ENCODE peak calls at places on chromosomes 11 and 22, in ten cellular contexts. Q is IMR-90, N is Peyer's patch, V is A549, Y is thyroid gland, K is tibial nerve, A is heart left ventricle, F is H54, J is body of pancreas, W is gastrocnemius medialis. M is an unnamed sample.

GRCh38 chr11:76512851-76513653 is 68.2 kb downstream of the EMSY start:
- DNase-seq in W (no peak), V (peak), F (no peak), J (no peak), Q (peak), A (no peak), Y (no peak), K (no peak), N (no peak), M (no peak)

GRCh38 chr11:28464252-28464867 is 356.2 kb downstream of the METTL15 start:
- DNase-seq in V (no peak), Y (no peak), N (no peak), F (no peak), Q (peak), A (no peak), J (no peak), K (no peak), W (no peak), M (no peak)

GRCh38 chr11:45180888-45181594 is 34.6 kb downstream of the PRDM11 start:
- DNase-seq in F (peak), Q (peak), A (peak), N (no peak), V (peak), J (peak), K (peak), Y (peak), W (no peak), M (peak)

GRCh38 chr22:32876516-32876915 is 75.0 kb downstream of the TIMP3 start:
- DNase-seq in V (no peak), F (no peak), W (no peak), A (no peak), J (no peak), Q (no peak), Y (no peak), K (no peak), N (no peak), M (no peak)

GRCh38 chr11:127521413-127521812 is 520.8 kb upstream of the KIRREL3 start:
- DNase-seq in V (no peak), W (no peak), J (no peak), Y (no peak), N (no peak), F (peak), K (no peak), A (no peak), Q (peak), M (no peak)

GRCh38 chr11:1872267-1872985 is 19.3 kb downstream of the PRR33 start:
- DNase-seq in W (no peak), F (no peak), K (no peak), Y (no peak), J (no peak), A (no peak), V (no peak), N (no peak), Q (no peak), M (peak)

GRCh38 chr22:49929553-49929979 is 11.1 kb downstream of the CRELD2 start:
- DNase-seq in V (no peak), Y (peak), J (peak), W (no peak), N (peak), Q (no peak), F (peak), A (peak), K (no peak), M (peak)

GRCh38 chr22:27576815-27577564 is 224.6 kb downstream of the MN1 start:
- DNase-seq in K (no peak), N (no peak), A (no peak), F (no peak), Y (no peak), V (no peak), W (no peak), Q (peak), J (peak), M (no peak)

GRCh38 chr22:50179937-50180726 is 5.6 kb upstream of the TRABD start:
- DNase-seq in Y (no peak), W (no peak), F (no peak), N (no peak), K (no peak), J (no peak), V (no peak), Q (no peak), A (no peak), M (no peak)

GRCh38 chr22:47030143-47030641 is 267.7 kb downstream of the TBC1D22A start:
- DNase-seq in F (no peak), A (no peak), W (no peak), Y (no peak), N (no peak), Q (peak), V (no peak), K (peak), J (no peak), M (no peak)

GRCh38 chr11:74347381-74347780 is 35.9 kb upstream of the P4HA3 start:
- DNase-seq in V (no peak), N (no peak), W (no peak), Y (no peak), K (no peak), Q (peak), A (no peak), F (no peak), J (no peak), M (no peak)

GRCh38 chr11:125627236-125627910 is 2.4 kb downstream of the CHEK1 start:
- DNase-seq in Y (no peak), N (no peak), K (no peak), W (no peak), F (no peak), V (no peak), J (no peak), A (no peak), Q (peak), M (no peak)

GRCh38 chr22:20483771-20484170 is 11.8 kb downstream of the KLHL22 start:
- DNase-seq in K (no peak), F (no peak), W (no peak), J (no peak), Y (no peak), Q (no peak), V (no peak), N (no peak), A (no peak), M (peak)

GRCh38 chr11:36890280-36890679 is 292.2 kb upstream of the RAG2 start:
- DNase-seq in A (no peak), W (no peak), N (no peak), Q (no peak), K (no peak), J (no peak), F (no peak), V (no peak), Y (no peak), M (no peak)

GRCh38 chr22:27197071-27197470 is 539.7 kb downstream of the MIAT start:
- DNase-seq in J (no peak), F (no peak), K (no peak), A (no peak), N (no peak), Q (no peak), V (no peak), W (no peak), Y (no peak), M (no peak)

GRCh38 chr22:49765951-49766350 is 61.7 kb downstream of the BRD1 start:
- DNase-seq in V (no peak), K (no peak), J (no peak), N (no peak), W (no peak), Y (no peak), F (no peak), A (no peak), Q (no peak), M (peak)

GRCh38 chr11:8098879-8099278 is 17.9 kb downstream of the TUB start:
- DNase-seq in N (no peak), K (peak), A (no peak), F (no peak), W (no peak), V (no peak), Y (no peak), J (no peak), Q (peak), M (peak)

GRCh38 chr11:69954756-69955155 is 123.4 kb upstream of the ANO1 start:
- DNase-seq in W (no peak), Q (no peak), Y (no peak), F (no peak), V (no peak), J (no peak), K (no peak), A (no peak), N (no peak), M (no peak)

GRCh38 chr11:43644626-43645299 is 35.8 kb upstream of the HSD17B12 start:
- DNase-seq in K (no peak), Y (no peak), Q (peak), A (no peak), V (no peak), W (no peak), J (no peak), N (no peak), F (no peak), M (no peak)

GRCh38 chr11:134277176-134278001 is 1.2 kb downstream of the GLB1L3 start:
- DNase-seq in Q (no peak), J (no peak), F (no peak), V (no peak), W (no peak), A (no peak), Y (no peak), N (no peak), K (no peak), M (no peak)

DNA sequence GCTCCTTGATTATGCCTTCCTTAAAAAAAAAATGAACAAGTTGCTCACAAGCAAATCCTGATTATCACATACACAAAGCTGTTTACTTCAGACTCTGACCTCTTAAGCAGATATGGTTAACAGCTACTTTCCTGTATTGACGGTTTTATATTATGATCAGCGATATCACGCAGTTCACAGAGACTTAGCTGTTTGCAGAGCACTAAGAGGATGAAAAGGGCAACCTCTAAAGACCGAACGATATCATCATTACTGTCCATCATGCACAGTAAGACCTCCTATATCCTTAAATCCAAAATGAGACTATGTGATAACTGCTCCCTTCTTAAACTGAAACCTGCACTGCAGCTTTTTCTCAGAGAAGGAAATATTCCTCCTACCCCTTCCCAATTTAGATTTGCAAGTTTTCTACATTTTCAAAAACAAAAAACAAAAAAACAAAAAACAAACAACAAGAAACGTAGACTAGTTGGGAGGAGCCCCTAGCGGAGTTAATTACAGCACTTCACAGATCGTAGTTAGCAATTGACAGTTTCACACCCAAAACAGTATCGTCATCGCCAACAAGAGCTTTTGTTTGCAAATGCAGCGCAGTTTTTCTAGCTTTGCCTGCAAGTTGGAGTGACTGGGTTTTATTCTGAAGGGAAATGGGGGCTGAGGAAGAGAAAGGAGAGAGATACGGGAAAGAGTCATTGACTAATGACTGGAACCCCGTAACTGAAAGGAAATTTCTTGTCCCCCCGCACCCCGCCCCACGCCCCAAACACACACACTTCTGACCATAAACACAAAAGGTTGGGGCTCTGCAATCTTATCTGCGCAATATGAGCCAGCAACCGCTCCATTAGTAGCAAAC is 1.2 kb downstream of the DDX6 start:
- DNase-seq in F (no peak), N (peak), V (peak), A (no peak), Y (peak), W (no peak), J (peak), Q (no peak), K (peak), M (no peak)
- TF ChIP-seq POLR2A in F (no peak), N (peak), V (no peak), A (no peak), Y (peak), W (no peak), J (peak), Q (no peak), K (no peak), M (no peak)

GRCh38 chr11:3840870-3841425 is at the start of gene RHOG:
- DNase-seq in V (peak), N (peak), Q (peak), Y (peak), K (peak), W (peak), A (peak), F (peak), J (peak), M (peak)

GRCh38 chr11:3837793-3838192 is 3.0 kb downstream of the RHOG start:
- DNase-seq in K (peak), W (peak), Y (no peak), F (no peak), N (peak), J (no peak), A (peak), V (no peak), Q (no peak), M (peak)

GRCh38 chr11:3840289-3840869 is 380 bp downstream of the RHOG start:
- DNase-seq in Q (no peak), N (no peak), J (no peak), F (no peak), Y (no peak), K (peak), W (no peak), V (no peak), A (no peak), M (peak)

GRCh38 chr11:3838504-3838903 is 2.3 kb downstream of the RHOG start:
- DNase-seq in N (no peak), J (no peak), K (no peak), W (no peak), Q (no peak), Y (no peak), V (no peak), A (no peak), F (no peak), M (no peak)

GRCh38 chr11:3841426-3842304 is 906 bp upstream of the RHOG start:
- DNase-seq in J (peak), Y (peak), N (peak), F (peak), Q (peak), W (peak), K (peak), V (peak), A (peak), M (peak)
- TF ChIP-seq POLR2A in J (peak), Y (peak), N (peak), F (peak), Q (peak), W (no peak), K (no peak), V (peak), A (peak), M (peak)

GRCh38 chr11:48082771-48083170 is 102.4 kb downstream of the PTPRJ start:
- DNase-seq in K (no peak), J (no peak), W (no peak), Y (no peak), N (no peak), F (no peak), Q (no peak), V (no peak), A (no peak), M (no peak)
- TF ChIP-seq POLR2A in K (no peak), J (no peak), W (no peak), Y (no peak), N (no peak), F (no peak), Q (no peak), V (no peak), A (no peak), M (no peak)

GRCh38 chr22:36289406-36289870 is 36.5 kb downstream of the APOL1 start:
- DNase-seq in N (no peak), Y (no peak), K (no peak), V (no peak), F (no peak), W (no peak), A (no peak), Q (no peak), J (no peak), M (no peak)

GRCh38 chr22:36288571-36289405 is 35.9 kb downstream of the APOL1 start:
- DNase-seq in Q (no peak), V (no peak), A (no peak), Y (no peak), W (no peak), N (no peak), F (no peak), K (no peak), J (no peak), M (no peak)

GRCh38 chr22:36285545-36285944 is 32.6 kb downstream of the APOL1 start:
- DNase-seq in K (no peak), V (no peak), J (no peak), Y (no peak), Q (no peak), A (no peak), W (no peak), N (no peak), F (no peak), M (no peak)

GRCh38 chr22:36286096-36286957 is 33.4 kb downstream of the APOL1 start:
- DNase-seq in A (peak), N (no peak), J (peak), K (peak), V (peak), W (peak), Q (peak), F (peak), Y (peak), M (peak)

DNA sequence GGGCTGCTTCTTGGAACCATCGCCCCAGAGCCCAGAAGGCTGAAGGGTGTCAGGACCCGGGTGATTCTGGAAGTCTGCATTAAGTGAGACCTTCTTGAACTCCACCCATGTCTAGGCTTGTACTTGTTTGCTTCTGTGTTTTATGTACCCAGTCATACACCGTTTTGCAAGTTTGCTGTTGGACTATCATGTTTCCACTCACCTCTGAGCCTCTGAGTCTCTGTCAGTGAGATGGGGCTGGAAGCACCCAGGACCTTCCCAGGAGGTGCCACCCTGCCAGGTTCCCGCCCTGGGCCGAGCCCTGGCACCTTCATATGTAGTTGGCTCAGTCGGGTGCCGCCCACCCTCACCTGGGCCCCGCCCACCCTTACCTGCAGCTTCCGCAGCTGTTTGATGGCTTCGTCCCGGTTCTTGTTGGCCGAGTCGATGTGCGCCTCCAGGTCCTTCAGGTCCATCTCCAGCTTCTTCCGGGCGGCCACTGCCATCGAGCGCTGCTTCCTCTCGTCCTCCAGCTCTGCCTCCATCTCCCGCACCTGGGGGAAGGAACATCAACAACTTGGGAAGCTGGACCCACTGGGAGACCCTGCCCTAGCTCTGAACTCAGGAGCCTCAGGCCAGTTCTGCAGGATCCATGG is 35.1 kb downstream of the APOL1 start:
- DNase-seq in Q (no peak), V (no peak), W (no peak), A (no peak), N (no peak), K (no peak), J (no peak), Y (no peak), F (no peak), M (peak)
- TF ChIP-seq POLR2A in Q (no peak), V (no peak), W (no peak), A (no peak), N (no peak), K (no peak), J (no peak), Y (no peak), F (no peak), M (no peak)

DNA sequence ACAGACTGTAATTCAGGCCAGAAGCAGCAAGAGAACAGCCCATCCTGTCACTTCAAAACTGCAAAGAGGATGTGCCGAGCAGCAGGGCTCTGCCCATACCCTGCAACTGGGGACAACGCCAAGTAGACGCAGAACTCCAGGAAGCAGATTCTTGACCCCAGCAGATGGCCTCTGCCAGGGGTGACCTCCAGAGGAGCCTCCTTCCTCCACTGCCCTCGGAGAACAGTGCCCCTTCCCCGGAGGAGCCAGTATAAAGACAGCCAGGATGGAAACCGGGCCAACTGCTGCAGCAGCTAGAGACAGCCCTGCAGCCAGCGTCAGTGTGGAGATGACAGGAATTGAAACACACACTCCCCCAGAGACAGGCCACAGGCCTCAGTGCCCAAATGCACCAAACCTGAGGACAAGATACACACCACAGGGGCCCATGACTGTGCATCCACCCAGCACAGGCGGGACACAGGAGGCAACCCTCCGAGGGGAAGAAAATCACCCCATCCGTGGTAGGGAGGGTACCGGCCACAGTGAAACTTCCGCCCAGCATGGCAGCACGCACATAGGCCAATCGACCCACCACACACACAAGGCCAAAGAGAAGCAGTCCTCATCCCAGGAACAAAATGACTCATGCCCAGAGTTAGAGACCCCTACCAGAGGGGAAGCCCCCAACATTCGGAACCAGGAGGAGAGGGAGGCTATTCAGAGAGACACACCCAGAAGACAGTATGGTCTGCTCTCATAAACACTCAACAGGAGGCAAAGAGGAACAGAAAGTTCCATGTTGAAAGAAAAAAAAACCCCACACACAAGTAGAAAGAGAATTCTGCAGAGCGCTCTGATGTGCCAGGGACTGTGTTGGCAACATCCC is 5.6 kb downstream of the AHNAK start:
- DNase-seq in W (no peak), K (no peak), V (no peak), J (no peak), N (peak), Q (peak), Y (no peak), F (no peak), A (peak), M (no peak)
- TF ChIP-seq POLR2A in W (no peak), K (no peak), V (no peak), J (no peak), N (no peak), Q (no peak), Y (no peak), F (no peak), A (no peak), M (no peak)

GRCh38 chr22:24989135-24989534 is 36.6 kb downstream of the KIAA1671 start:
- DNase-seq in K (no peak), F (no peak), Y (no peak), Q (no peak), N (no peak), V (no peak), A (no peak), W (no peak), J (no peak), M (no peak)

GRCh38 chr22:24986816-24987215 is 34.3 kb downstream of the KIAA1671 start:
- DNase-seq in N (no peak), J (no peak), K (no peak), A (no peak), V (no peak), Q (no peak), F (no peak), Y (no peak), W (no peak), M (no peak)

GRCh38 chr22:24983151-24983550 is 30.6 kb downstream of the KIAA1671 start:
- DNase-seq in K (no peak), N (no peak), J (no peak), A (no peak), V (no peak), F (no peak), Q (no peak), Y (no peak), W (no peak), M (no peak)

GRCh38 chr22:24984122-24984521 is 31.6 kb downstream of the KIAA1671 start:
- DNase-seq in K (no peak), Q (no peak), N (no peak), J (no peak), V (no peak), A (no peak), Y (no peak), W (no peak), F (no peak), M (no peak)

DNA sequence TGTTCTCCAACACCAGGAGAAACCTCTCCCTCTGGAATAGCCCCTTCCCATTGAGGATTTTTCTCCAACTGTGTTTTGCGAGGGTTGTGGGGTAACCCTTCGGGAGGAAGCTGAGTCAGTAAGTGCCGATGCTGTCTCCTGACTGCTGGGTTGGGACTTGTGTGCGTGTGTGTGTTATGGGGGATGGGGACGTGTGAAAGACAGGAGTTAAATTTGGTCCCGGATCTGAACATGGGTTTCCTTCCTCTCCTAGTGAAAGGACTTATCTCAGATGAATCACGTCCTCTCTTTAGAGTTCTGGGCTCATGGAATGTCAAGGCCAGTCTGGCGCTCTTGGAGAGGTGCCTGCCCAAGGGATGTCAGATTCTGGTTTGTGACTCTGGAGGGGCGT is 33.3 kb downstream of the KIAA1671 start:
- DNase-seq in A (no peak), W (no peak), V (no peak), Q (peak), F (no peak), N (no peak), Y (peak), J (no peak), K (no peak), M (no peak)
- TF ChIP-seq POLR2A in A (no peak), W (peak), V (no peak), Q (no peak), F (no peak), N (no peak), Y (no peak), J (no peak), K (no peak), M (no peak)

M was measured in upper lobe of left lung.